ENCODE peak calls at places on chromosomes 1 and 21, in seven cellular contexts. Q is foreskin fibroblast, M is psoas muscle, X is progenitor cell of endocrine pancreas, U is GM13977, L is nephron progenitor cell, C is heart left ventricle. I is an unnamed sample.

GRCh38 chr21:15122241-15122640 is 57.4 kb upstream of the NRIP1 start:
- DNase-seq in Q (no peak), M (peak), X (no peak), U (no peak), L (no peak), C (no peak), I (no peak)

GRCh38 chr1:151059342-151060240 is at the start of gene CDC42SE1:
- DNase-seq in Q (peak), M (peak), X (peak), U (peak), L (peak), C (peak), I (peak)

GRCh38 chr1:211519602-211520001 is 27.6 kb upstream of the RD3 start:
- DNase-seq in Q (no peak), M (no peak), X (no peak), U (no peak), L (no peak), C (no peak), I (no peak)

GRCh38 chr1:66140072-66140471 is 347.4 kb downstream of the PDE4B start:
- DNase-seq in Q (no peak), M (no peak), X (no peak), U (no peak), L (no peak), C (no peak), I (no peak)

GRCh38 chr1:111510003-111510380 is 6.6 kb upstream of the ADORA3 start:
- DNase-seq in Q (no peak), M (no peak), X (no peak), U (no peak), L (no peak), C (no peak), I (no peak)

GRCh38 chr1:234621657-234622335 is 11.8 kb upstream of the IRF2BP2 start:
- DNase-seq in Q (no peak), M (no peak), X (no peak), U (no peak), L (no peak), C (no peak), I (no peak)

GRCh38 chr1:41322835-41323234 is 38.4 kb upstream of the FOXO6 start:
- DNase-seq in Q (no peak), M (peak), X (no peak), U (peak), L (peak), C (no peak), I (no peak)

GRCh38 chr1:152029144-152029936 is 7.5 kb downstream of the S100A11 start:
- DNase-seq in Q (peak), M (no peak), X (no peak), U (no peak), L (no peak), C (no peak), I (no peak)

GRCh38 chr1:156998840-156999239 is 46.7 kb downstream of the ARHGEF11 start:
- DNase-seq in Q (no peak), M (no peak), X (no peak), U (no peak), L (no peak), C (no peak), I (no peak)

GRCh38 chr1:19079541-19079940 is 123.1 kb upstream of the IFFO2 start:
- DNase-seq in Q (no peak), M (no peak), X (no peak), U (no peak), L (no peak), C (no peak), I (no peak)

DNA sequence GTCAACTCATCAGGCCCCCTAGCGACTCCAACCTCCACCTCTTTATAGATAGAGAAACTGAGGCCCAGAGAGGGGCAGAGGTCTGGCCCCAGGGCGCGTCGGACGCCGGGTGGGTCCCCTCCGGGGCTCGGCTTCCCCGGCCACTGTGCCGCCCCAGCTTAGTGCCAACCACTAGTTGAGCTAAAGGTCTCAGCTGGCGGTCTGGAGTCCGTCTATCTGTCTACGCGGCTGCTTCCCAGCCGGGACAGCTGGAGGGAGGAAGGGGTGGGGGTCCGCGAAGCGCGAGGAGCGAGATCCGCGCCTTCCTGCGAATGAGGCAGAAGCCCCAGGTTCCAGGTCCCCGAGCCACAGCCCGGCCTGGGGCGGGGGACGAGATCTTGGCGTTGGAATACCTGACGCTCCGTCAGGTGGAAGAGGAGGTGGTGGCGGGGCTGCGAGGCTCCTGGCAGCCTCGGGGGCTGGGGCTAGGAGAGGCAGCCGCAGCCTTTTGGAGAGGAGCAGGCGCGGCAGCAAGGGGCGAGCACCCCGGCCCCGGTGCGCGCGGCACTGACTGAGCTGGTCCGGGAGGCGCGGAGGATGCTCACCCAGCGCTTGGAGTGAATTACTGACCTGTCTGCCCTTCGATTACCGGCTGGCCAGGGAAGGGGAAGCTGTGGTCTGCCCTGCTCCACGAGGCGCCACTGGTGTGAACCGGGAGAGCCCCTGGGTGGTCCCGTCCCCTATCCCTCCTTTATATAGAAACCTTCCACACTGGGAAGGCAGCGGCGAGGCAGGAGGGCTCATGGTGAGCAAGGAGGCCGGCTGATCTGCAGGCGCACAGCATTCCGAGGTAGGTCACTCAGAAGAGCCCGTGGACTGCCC is 948 bp downstream of the PODN start:
- DNase-seq in Q (no peak), M (no peak), X (no peak), U (no peak), L (peak), C (peak), I (peak)
- TF ChIP-seq CTCF in Q (peak), M (no peak), X (no peak), U (no peak), L (no peak), C (no peak), I (no peak)

GRCh38 chr1:198254521-198254920 is 97.7 kb downstream of the NEK7 start:
- DNase-seq in Q (no peak), M (no peak), X (no peak), U (no peak), L (no peak), C (no peak), I (no peak)
- TF ChIP-seq CTCF in Q (no peak), M (no peak), X (peak), U (no peak), L (no peak), C (no peak), I (no peak)

GRCh38 chr1:244598611-244599010 is 54.3 kb upstream of the DESI2 start:
- DNase-seq in Q (peak), M (no peak), X (no peak), U (no peak), L (no peak), C (no peak), I (no peak)

GRCh38 chr1:244599937-244600350 is 53.0 kb upstream of the DESI2 start:
- DNase-seq in Q (peak), M (no peak), X (no peak), U (peak), L (no peak), C (no peak), I (no peak)

GRCh38 chr1:244601336-244601735 is 51.6 kb upstream of the DESI2 start:
- DNase-seq in Q (no peak), M (no peak), X (no peak), U (no peak), L (no peak), C (no peak), I (no peak)

GRCh38 chr1:244605835-244606234 is 47.1 kb upstream of the DESI2 start:
- DNase-seq in Q (no peak), M (no peak), X (no peak), U (no peak), L (no peak), C (no peak), I (no peak)

DNA sequence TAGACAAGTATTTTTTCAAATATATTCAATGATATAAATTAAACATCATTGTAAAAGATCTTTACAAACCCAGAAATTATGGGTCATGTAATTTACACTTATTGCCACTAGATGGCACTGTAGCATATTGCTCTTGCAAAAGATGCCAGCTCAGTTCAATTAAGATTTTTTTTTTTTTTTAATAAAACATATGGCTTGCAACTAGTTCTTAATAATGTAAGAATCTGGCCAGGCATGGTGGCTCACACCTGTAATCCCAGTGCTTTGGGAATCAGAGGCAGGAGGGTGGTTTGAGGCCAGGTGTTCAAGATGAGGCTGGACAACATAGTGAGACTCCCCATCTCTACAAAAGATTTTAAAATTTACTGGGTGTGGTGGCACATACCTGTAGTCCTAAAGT is 49.4 kb upstream of the DESI2 start:
- DNase-seq in Q (peak), M (no peak), X (no peak), U (peak), L (no peak), C (no peak), I (no peak)
- TF ChIP-seq CTCF in Q (peak), M (peak), X (peak), U (peak), L (peak), C (peak), I (peak)

GRCh38 chr21:36087362-36088138 is 17.7 kb downstream of the CBR1 start:
- DNase-seq in Q (peak), M (no peak), X (no peak), U (no peak), L (no peak), C (no peak), I (no peak)
- TF ChIP-seq CTCF in Q (no peak), M (peak), X (peak), U (no peak), L (no peak), C (no peak), I (no peak)

DNA sequence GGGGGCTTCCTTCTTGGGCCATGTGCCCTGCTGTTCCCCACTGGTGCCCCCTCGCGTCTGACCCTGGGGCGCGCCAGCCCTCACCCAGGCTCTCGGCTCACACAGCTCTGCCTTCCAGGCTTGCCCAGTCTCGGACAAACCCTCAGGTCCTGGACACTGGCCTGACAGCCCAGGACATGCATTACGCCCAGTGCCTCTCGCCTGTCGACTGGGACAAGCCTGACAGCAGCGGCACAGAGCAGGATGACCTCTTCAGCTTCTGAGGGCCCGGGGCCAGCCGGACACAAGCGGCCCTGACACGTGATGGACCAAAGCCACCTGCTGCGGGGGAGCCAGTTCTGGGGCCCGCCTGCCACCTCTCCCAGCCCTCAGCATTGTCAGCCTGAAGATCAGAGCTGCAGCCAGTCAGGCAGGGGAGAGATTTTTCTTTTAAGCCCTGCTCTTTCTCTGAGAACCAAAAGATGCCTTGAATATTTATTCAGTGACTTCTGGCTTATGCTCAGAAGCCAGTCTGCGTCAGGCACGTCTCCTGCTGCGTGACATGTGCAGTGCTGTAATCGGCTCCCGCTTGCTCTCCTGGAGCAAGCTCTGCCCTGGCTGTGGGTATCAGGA is 23.4 kb downstream of the LDLRAP1 start:
- DNase-seq in Q (peak), M (peak), X (no peak), U (no peak), L (peak), C (peak), I (peak)
- TF ChIP-seq CTCF in Q (peak), M (peak), X (no peak), U (peak), L (no peak), C (no peak), I (no peak)

GRCh38 chr1:23423415-23424170 is 955 bp downstream of the TCEA3 start:
- DNase-seq in Q (no peak), M (peak), X (peak), U (no peak), L (peak), C (no peak), I (peak)

GRCh38 chr1:23428136-23428905 is 3.8 kb upstream of the TCEA3 start:
- DNase-seq in Q (no peak), M (no peak), X (no peak), U (no peak), L (no peak), C (no peak), I (no peak)

GRCh38 chr1:23427550-23427949 is 3.0 kb upstream of the TCEA3 start:
- DNase-seq in Q (no peak), M (no peak), X (no peak), U (no peak), L (no peak), C (no peak), I (no peak)

GRCh38 chr1:23424171-23424959 is at the start of gene TCEA3:
- DNase-seq in Q (no peak), M (peak), X (no peak), U (peak), L (peak), C (peak), I (no peak)

DNA sequence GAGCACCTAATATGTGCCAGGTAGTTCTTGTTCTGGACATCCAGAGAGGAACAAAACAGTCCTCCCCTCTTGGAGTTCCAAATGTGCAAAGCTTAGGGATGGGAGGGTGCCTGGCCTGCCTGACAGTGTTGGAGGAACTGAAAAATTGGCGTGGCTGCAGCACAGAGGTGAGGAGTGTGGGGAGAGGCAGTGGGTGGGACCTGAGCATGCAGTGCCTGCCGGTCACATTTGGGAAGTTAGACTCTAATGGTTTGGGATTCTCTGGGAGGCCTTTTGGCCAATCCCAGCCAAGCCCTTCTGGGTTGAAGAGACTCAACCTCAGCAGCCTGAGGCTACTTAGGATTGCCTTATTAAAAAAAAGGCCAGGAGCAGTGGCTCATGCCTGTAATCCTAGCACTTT is 2.3 kb upstream of the TCEA3 start:
- DNase-seq in Q (no peak), M (no peak), X (no peak), U (no peak), L (no peak), C (no peak), I (no peak)
- TF ChIP-seq CTCF in Q (no peak), M (no peak), X (no peak), U (no peak), L (no peak), C (no peak), I (no peak)

DNA sequence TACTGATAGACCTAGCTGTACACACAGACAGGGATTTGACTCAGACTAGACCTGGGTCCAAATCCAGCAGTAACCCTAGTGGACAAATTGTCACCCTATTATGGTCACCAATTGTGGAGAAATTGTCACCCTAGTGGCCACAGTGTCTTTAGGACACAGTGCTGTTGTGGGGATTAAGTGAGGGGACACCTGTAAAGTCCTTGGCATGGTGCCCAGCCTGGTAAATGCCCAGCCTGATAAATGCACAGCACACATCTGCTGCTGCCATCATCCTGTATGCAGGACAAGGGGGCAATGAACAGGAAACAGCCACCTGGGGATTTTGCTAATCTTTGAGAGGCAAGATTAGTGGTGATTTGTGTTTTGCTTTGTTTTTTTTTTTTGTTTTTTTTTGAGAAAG is 2.3 kb downstream of the TMEM61 start:
- DNase-seq in Q (no peak), M (no peak), X (no peak), U (no peak), L (no peak), C (no peak), I (no peak)
- TF ChIP-seq CTCF in Q (no peak), M (no peak), X (no peak), U (no peak), L (no peak), C (no peak), I (no peak)

GRCh38 chr1:233523047-233523446 is 90.9 kb upstream of the KCNK1 start:
- DNase-seq in Q (no peak), M (no peak), X (no peak), U (no peak), L (no peak), C (no peak), I (no peak)

GRCh38 chr1:233520510-233521191 is 93.3 kb upstream of the KCNK1 start:
- DNase-seq in Q (no peak), M (no peak), X (no peak), U (no peak), L (no peak), C (no peak), I (no peak)

GRCh38 chr1:233514946-233515391 is 98.9 kb upstream of the KCNK1 start:
- DNase-seq in Q (no peak), M (no peak), X (no peak), U (no peak), L (no peak), C (no peak), I (no peak)

GRCh38 chr1:233516732-233517131 is 97.2 kb upstream of the KCNK1 start:
- DNase-seq in Q (no peak), M (no peak), X (no peak), U (no peak), L (no peak), C (no peak), I (no peak)

DNA sequence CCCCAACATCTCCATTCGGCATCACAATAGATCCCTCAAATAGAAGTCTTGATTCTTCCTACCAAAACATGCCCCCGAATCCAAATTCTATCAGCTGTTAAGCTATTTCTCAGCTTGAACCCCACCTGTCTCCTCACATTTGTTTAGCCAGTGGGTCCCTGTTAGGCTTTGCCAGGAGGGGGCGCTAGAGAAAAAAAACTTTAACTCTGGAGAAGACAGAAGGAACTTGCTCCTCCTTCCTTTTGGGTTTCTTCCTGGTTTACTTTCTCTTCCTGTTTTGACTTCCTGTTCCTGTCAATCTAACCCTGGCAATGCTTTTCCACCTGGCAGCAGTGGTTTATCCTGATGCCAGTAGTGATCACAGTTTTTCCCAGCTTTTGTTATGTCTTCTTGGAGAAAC is 95.6 kb upstream of the KCNK1 start:
- DNase-seq in Q (no peak), M (no peak), X (no peak), U (peak), L (peak), C (no peak), I (no peak)
- TF ChIP-seq CTCF in Q (peak), M (no peak), X (peak), U (peak), L (peak), C (peak), I (peak)